ENCODE peak calls at places on chromosomes 2 and 18, in seven cellular contexts. I, L, X, D, V, R and B are unnamed samples.

GRCh38 chr2:159156834-159157233 is 129.7 kb downstream of the WDSUB1 start:
- DNase-seq in R (no peak), X (no peak), L (no peak), V (peak; percentile 22), I (no peak), D (no peak), B (no peak)

GRCh38 chr2:227310756-227311110 is 14.3 kb upstream of the MFF start:
- DNase-seq in X (no peak), D (no peak), R (no peak), I (no peak), V (no peak), L (no peak), B (no peak)

GRCh38 chr2:188512456-188512855 is 220.8 kb downstream of the GULP1 start:
- DNase-seq in X (no peak), V (no peak), L (peak; percentile 58), I (no peak), R (no peak), D (no peak), B (no peak)

GRCh38 chr2:141329949-141330348 is 800.9 kb downstream of the LRP1B start:
- DNase-seq in D (no peak), L (no peak), R (no peak), X (no peak), I (no peak), V (no peak), B (no peak)

GRCh38 chr2:223613017-223613950 is 11.1 kb upstream of the SCG2 start:
- DNase-seq in R (peak; percentile 83), L (peak; percentile 61), V (peak; percentile 65), D (peak; percentile 68), I (no peak), X (peak; percentile 26), B (peak; percentile 90)

GRCh38 chr18:78612801-78613200 is 366.8 kb upstream of the SALL3 start:
- DNase-seq in R (no peak), I (peak; percentile 38), X (no peak), V (no peak), D (no peak), L (no peak), B (no peak)

GRCh38 chr18:75422341-75422910 is 5.1 kb downstream of the SMIM21 start:
- DNase-seq in R (no peak), V (no peak), L (peak; percentile 16), D (no peak), X (no peak), I (no peak), B (no peak)

GRCh38 chr2:98704499-98705332 is 26.2 kb downstream of the MGAT4A start:
- DNase-seq in I (no peak), R (no peak), X (no peak), D (peak; percentile 73), L (no peak), V (peak; percentile 72), B (no peak)

GRCh38 chr2:169095631-169096105 is 26.3 kb downstream of the DHRS9 start:
- DNase-seq in R (no peak), X (peak; percentile 24), L (peak; percentile 94), D (no peak), V (no peak), I (no peak), B (peak; percentile 42)

GRCh38 chr2:229731916-229732315 is 17.6 kb upstream of the DNER start:
- DNase-seq in I (no peak), X (no peak), D (no peak), L (no peak), V (no peak), R (no peak), B (no peak)

GRCh38 chr2:64018715-64019082 is 529 bp downstream of the VPS54 start:
- DNase-seq in L (peak; percentile 72), X (no peak), I (no peak), D (peak; percentile 69), R (peak; percentile 51), V (peak; percentile 51), B (peak; percentile 31)

GRCh38 chr2:64015898-64016297 is 3.3 kb downstream of the VPS54 start:
- DNase-seq in V (no peak), L (peak; percentile 27), D (no peak), R (no peak), X (no peak), I (no peak), B (no peak)

GRCh38 chr2:64019083-64019974 is at the start of gene VPS54:
- DNase-seq in X (peak; percentile 80), R (peak; percentile 76), L (peak; percentile 77), I (peak; percentile 93), V (peak; percentile 64), D (peak; percentile 70), B (peak; percentile 40)

GRCh38 chr2:64019975-64020281 is 700 bp upstream of the VPS54 start:
- DNase-seq in R (no peak), V (no peak), L (no peak), D (no peak), X (no peak), I (no peak), B (no peak)

DNA sequence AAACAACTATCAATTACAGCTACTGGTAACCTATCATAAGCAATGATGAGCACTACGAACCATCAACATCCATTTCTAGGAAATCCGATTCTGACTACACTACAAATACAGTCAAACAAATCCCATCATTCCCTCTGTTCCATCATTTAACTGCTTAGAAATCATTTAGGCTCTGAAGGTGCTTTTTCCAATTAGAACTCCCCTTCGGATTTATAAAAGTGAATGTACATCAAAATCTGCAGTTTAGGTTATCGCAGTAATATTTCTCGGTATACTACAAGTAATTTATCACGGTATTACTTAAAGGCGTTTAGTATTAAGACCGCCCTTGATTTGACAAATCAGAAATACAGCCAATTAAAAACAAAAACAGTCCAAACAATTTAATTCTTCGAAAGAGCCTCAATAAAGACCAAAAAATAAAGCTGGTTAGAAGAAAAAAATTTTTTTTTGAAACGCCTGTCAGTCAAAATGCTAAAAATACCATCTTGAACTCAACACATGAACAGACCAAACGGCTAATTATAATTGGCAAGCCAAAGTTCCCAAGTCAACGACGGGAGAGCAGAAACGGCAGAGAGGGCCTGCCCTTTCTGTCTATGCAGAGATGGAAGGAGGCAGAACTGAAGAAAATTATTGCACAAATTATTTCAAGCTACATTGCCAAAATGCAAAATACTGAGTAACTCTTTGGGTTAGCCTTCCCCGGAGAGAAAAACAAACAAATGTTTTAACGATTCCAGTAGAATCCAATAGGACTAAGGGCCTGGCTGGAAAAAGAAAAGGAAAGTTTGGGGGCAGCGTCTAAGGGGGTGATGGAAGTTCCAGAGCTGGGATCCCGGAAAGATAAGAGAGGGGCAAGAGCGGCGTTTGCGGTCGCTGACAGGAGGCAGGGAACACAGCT is 1.2 kb downstream of the VPS54 start:
- DNase-seq in I (no peak), R (no peak), X (no peak), V (no peak), D (no peak), L (peak; percentile 69), B (no peak)
- TF ChIP-seq POLR2A in I (no peak), R (no peak), X (no peak), V (peak; percentile 45), D (no peak), L (no peak), B (no peak)

GRCh38 chr2:70089220-70089945 is 2.1 kb downstream of the PCBP1 start:
- DNase-seq in D (peak; percentile 54), L (peak; percentile 58), X (peak; percentile 68), I (no peak), R (no peak), V (peak; percentile 33), B (no peak)
- TF ChIP-seq POLR2A in D (no peak), L (peak; percentile 3), X (peak; percentile 62), I (no peak), R (no peak), V (peak; percentile 26), B (no peak)

GRCh38 chr2:27495840-27496356 is 741 bp upstream of the GCKR start:
- DNase-seq in X (no peak), L (no peak), V (no peak), R (no peak), I (no peak), D (no peak), B (no peak)

GRCh38 chr2:27494284-27494943 is 586 bp downstream of the FNDC4 start:
- DNase-seq in R (peak; percentile 30), D (peak; percentile 49), I (peak; percentile 77), V (peak; percentile 51), L (no peak), X (peak; percentile 77), B (no peak)

GRCh38 chr2:27497288-27497627 is 619 bp downstream of the GCKR start:
- DNase-seq in X (no peak), R (no peak), V (no peak), I (no peak), L (no peak), D (no peak), B (no peak)

GRCh38 chr2:27494944-27495554 is at the start of gene FNDC4:
- DNase-seq in D (peak; percentile 47), I (peak; percentile 78), X (peak; percentile 80), R (peak; percentile 31), L (peak; percentile 20), V (peak; percentile 25), B (no peak)

GRCh38 chr2:27496357-27497287 is at the start of gene GCKR:
- DNase-seq in I (no peak), R (no peak), D (peak; percentile 48), L (peak; percentile 60), V (peak; percentile 50), X (peak; percentile 24), B (no peak)
- TF ChIP-seq POLR2A in I (no peak), R (no peak), D (no peak), L (no peak), V (peak; percentile 28), X (no peak), B (no peak)

GRCh38 chr2:162072976-162073775 is 839 bp downstream of the DPP4 start:
- DNase-seq in D (peak; percentile 53), R (no peak), I (no peak), X (no peak), V (no peak), L (no peak), B (no peak)

GRCh38 chr2:162075689-162076132 is 1.7 kb upstream of the DPP4 start:
- DNase-seq in X (no peak), D (no peak), L (no peak), I (no peak), R (no peak), V (no peak), B (no peak)

GRCh38 chr2:162074579-162074922 is 536 bp upstream of the DPP4 start:
- DNase-seq in X (no peak), D (no peak), V (no peak), L (no peak), R (no peak), I (no peak), B (no peak)

GRCh38 chr2:162074937-162075688 is 1.1 kb upstream of the DPP4 start:
- DNase-seq in V (no peak), D (no peak), R (no peak), X (no peak), L (no peak), I (no peak), B (no peak)

DNA sequence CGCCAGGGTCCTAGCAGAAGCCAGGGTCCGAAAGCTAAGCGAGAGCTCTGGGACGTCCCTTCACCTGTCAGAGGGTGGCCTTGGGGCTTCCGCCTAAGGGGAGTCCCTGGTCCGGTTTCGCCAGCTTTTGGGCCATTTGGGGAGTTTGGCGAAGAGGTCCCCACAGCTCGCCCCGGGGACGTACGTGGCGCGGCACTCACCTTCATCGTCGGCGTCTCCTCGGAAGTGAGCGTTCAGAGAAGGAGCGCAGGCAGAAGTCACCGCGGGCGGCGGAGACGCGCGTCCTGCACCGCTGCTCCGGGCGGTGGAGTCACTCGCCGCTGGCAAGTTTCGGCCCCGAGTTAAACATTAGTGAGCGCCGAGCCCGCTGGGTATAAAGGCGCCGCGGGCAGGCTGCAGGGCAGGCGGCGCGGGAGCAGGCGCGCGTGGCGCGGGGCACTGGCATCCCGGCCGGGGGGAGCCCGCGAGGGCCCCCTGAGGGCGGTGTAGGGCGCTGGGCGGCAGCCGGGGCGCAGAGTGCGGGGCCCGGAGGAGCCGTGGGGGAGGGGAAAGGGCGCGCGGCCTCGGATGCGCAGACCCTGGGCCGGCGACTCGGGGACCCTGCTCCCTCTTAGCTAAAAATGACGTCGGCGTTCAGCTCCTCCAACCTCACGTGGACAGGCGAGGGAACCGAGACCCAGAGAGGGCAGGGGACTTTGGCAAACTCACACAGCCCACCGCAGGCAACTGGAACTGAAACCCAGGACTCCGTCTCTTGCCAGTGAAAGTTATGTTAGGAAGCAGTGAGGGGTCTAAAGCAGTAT is at the start of gene DPP4:
- DNase-seq in I (peak; percentile 87), R (peak; percentile 19), L (peak; percentile 16), D (peak; percentile 84), X (no peak), V (peak; percentile 66), B (no peak)
- TF ChIP-seq POLR2A in I (no peak), R (no peak), L (no peak), D (peak; percentile 91), X (no peak), V (peak; percentile 43), B (no peak)